ENCODE peak calls at places on chromosomes 16 and 17, in six cellular contexts. F is memory B cell; T is ascending aorta; M is amygdala; E is renal cortical epithelial cell; V is activated CD8-positive, alpha-beta memory T cell treated with anti-CD3 and anti-CD28 coated beads, Interleukin-2, amount 50 U/mL, for 48 hours. N is an unnamed sample.

GRCh38 chr16:55567382-55567781 is 898 bp downstream of the CAPNS2 start:
- DNase-seq in F (no peak), T (no peak), M (no peak), E (peak; percentile 9), V (no peak), N (no peak)

GRCh38 chr16:1580956-1581355 is 30.9 kb downstream of the IFT140 start:
- DNase-seq in F (no peak), T (no peak), M (no peak), E (no peak), V (no peak), N (no peak)

GRCh38 chr16:22348296-22348695 is 26.1 kb downstream of the CDR2 start:
- DNase-seq in F (no peak), T (no peak), M (no peak), E (peak; percentile 91), V (no peak), N (peak; percentile 60)

GRCh38 chr17:79919164-79919585 is 79.9 kb upstream of the CBX4 start:
- DNase-seq in F (no peak), T (peak; percentile 68), M (peak; percentile 95), E (peak; percentile 80), V (no peak), N (peak; percentile 73)

GRCh38 chr16:57805176-57805575 is 2.9 kb upstream of the KIFC3 start:
- DNase-seq in F (no peak), T (no peak), M (no peak), E (no peak), V (no peak), N (no peak)

GRCh38 chr17:27533874-27534815 is 77.9 kb downstream of the KSR1 start:
- DNase-seq in F (no peak), T (no peak), M (no peak), E (peak; percentile 93), V (no peak), N (no peak)

GRCh38 chr17:78022425-78022824 is 63.9 kb downstream of the TNRC6C start:
- DNase-seq in F (no peak), T (no peak), M (no peak), E (no peak), V (no peak), N (no peak)

GRCh38 chr17:49375544-49375943 is 13.5 kb upstream of the ZNF652 start:
- DNase-seq in F (no peak), T (no peak), M (no peak), E (no peak), V (no peak), N (no peak)

GRCh38 chr17:29772981-29773380 is 150.3 kb upstream of the CORO6 start:
- DNase-seq in F (no peak), T (no peak), M (no peak), E (no peak), V (no peak), N (no peak)

GRCh38 chr17:75693500-75694481 is 26.7 kb downstream of the SAP30BP start:
- DNase-seq in F (no peak), T (peak; percentile 43), M (peak; percentile 98), E (peak; percentile 82), V (no peak), N (peak; percentile 99)

N was measured in RCC 7860.